ENCODE peak calls at places on chromosomes 12 and 14, in four cellular contexts. F, T, G and B are unnamed samples.

GRCh38 chr12:76927170-76927784 is 48.5 kb upstream of the CSRP2 start:
- DNase-seq in G (no peak), F (peak; percentile 54), T (peak; percentile 53), B (peak; percentile 74)

GRCh38 chr12:49580572-49581535 is 12.9 kb upstream of the MCRS1 start:
- DNase-seq in G (no peak), T (peak; percentile 88), F (peak; percentile 92), B (peak; percentile 85)

GRCh38 chr14:23185046-23185445 is 1.6 kb upstream of the SLC7A8 start:
- DNase-seq in T (no peak), F (no peak), G (no peak), B (no peak)

GRCh38 chr12:119544780-119545625 is 48.6 kb upstream of the TMEM233 start:
- DNase-seq in T (peak; percentile 71), G (no peak), F (peak; percentile 75), B (peak; percentile 78)

GRCh38 chr14:99809864-99810854 is 16.9 kb downstream of the EML1 start:
- DNase-seq in G (no peak), T (no peak), F (no peak), B (no peak)

GRCh38 chr14:75960219-75960618 is 21.6 kb downstream of the TGFB3 start:
- DNase-seq in F (no peak), G (no peak), T (no peak), B (no peak)

GRCh38 chr12:123489580-123489979 is 31.6 kb downstream of the SNRNP35 start:
- DNase-seq in F (no peak), G (no peak), T (no peak), B (no peak)

GRCh38 chr12:44465139-44465538 is 411.0 kb downstream of the NELL2 start:
- DNase-seq in G (no peak), T (no peak), F (peak; percentile 19), B (no peak)

GRCh38 chr12:95705143-95705542 is 85.4 kb downstream of the NTN4 start:
- DNase-seq in T (no peak), F (no peak), G (no peak), B (no peak)

GRCh38 chr12:111084172-111084571 is 163.8 kb upstream of the MYL2 start:
- DNase-seq in T (no peak), G (no peak), F (no peak), B (no peak)

GRCh38 chr14:68482772-68483395 is 310.0 kb downstream of the ZFP36L1 start:
- DNase-seq in G (no peak), T (no peak), F (no peak), B (no peak)

GRCh38 chr12:46963977-46964376 is 115.4 kb upstream of the PCED1B start:
- DNase-seq in F (peak; percentile 78), G (no peak), T (no peak), B (no peak)

GRCh38 chr14:35342160-35343010 is 50.2 kb downstream of the PSMA6 start:
- DNase-seq in G (peak; percentile 61), T (peak; percentile 52), F (peak; percentile 27), B (no peak)

GRCh38 chr14:22646570-22647254 is 2.6 kb upstream of the OR6J1 start:
- DNase-seq in F (no peak), G (no peak), T (no peak), B (no peak)

GRCh38 chr14:103828315-103828967 is 18.9 kb downstream of the PPP1R13B start:
- DNase-seq in G (no peak), T (no peak), F (no peak), B (no peak)

GRCh38 chr14:105357626-105358025 is 40.7 kb upstream of the TEX22 start:
- DNase-seq in G (no peak), F (no peak), T (no peak), B (no peak)

GRCh38 chr14:82546401-82546800 is 1012.7 kb upstream of the SEL1L start:
- DNase-seq in G (no peak), T (no peak), F (no peak), B (no peak)

GRCh38 chr12:45666452-45667215 is 62.9 kb upstream of the ARID2 start:
- DNase-seq in F (no peak), T (no peak), G (no peak), B (no peak)

GRCh38 chr14:39006721-39007410 is 96.2 kb downstream of the SEC23A start:
- DNase-seq in F (no peak), T (no peak), G (no peak), B (no peak)

GRCh38 chr14:38420045-38420444 is 164.2 kb upstream of the CLEC14A start:
- DNase-seq in T (no peak), F (no peak), G (no peak), B (no peak)

GRCh38 chr12:115895247-115895646 is 382.2 kb downstream of the MED13L start:
- DNase-seq in F (no peak), G (no peak), T (no peak), B (no peak)

GRCh38 chr14:94163806-94164205 is 10.3 kb upstream of the PPP4R4 start:
- DNase-seq in T (no peak), F (no peak), G (no peak), B (no peak)

GRCh38 chr14:76551116-76551515 is 175.2 kb downstream of the ESRRB start:
- DNase-seq in T (no peak), G (no peak), F (no peak), B (no peak)

GRCh38 chr12:132597333-132598283 is 12.8 kb downstream of the LRCOL1 start:
- DNase-seq in T (no peak), F (peak; percentile 72), G (no peak), B (no peak)

GRCh38 chr12:113244015-113244983 is 23.0 kb downstream of the TPCN1 start:
- DNase-seq in F (no peak), G (peak; percentile 94), T (peak; percentile 64), B (no peak)

GRCh38 chr12:132391326-132392041 is 62.1 kb upstream of the GALNT9 start:
- DNase-seq in F (no peak), T (no peak), G (peak; percentile 27), B (no peak)

GRCh38 chr12:52498971-52499370 is 5.9 kb upstream of the KRT6A start:
- DNase-seq in T (no peak), G (no peak), F (no peak), B (no peak)

GRCh38 chr14:63737582-63738006 is 9.7 kb upstream of the SGPP1 start:
- DNase-seq in G (no peak), F (no peak), T (no peak), B (no peak)

DNA sequence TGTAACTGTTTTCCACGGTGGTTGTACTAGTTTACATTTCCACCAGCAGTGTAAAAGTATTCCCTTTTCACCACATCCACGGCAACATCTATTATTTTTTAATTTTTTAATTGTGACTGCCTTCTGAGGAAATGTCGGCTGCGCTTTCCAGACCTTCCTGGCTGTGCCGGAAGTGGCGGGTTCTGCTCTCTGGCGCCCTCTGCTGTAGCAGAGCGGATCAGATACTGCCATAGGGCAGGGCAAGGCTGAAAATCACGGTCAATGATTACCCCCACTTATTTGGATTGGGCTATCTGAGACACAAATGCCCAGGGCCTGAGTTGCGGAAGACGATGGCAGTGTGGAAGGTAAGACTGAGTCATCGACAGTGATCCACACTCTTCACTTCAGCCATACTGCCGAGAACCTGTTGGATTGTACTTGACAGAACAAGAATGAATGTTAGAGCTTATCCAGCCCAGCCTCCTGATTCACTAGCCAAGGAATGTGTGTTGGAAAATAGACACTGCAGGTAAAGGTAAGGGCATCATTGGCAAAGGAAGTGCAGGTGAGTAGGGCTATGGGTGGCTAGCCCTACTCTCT is 124.2 kb downstream of the NTF3 start:
- DNase-seq in G (no peak), T (peak; percentile 55), F (no peak), B (peak; percentile 16)
- TF ChIP-seq CTCF in G (no peak), T (no peak), F (peak; percentile 19), B (peak; percentile 59)

DNA sequence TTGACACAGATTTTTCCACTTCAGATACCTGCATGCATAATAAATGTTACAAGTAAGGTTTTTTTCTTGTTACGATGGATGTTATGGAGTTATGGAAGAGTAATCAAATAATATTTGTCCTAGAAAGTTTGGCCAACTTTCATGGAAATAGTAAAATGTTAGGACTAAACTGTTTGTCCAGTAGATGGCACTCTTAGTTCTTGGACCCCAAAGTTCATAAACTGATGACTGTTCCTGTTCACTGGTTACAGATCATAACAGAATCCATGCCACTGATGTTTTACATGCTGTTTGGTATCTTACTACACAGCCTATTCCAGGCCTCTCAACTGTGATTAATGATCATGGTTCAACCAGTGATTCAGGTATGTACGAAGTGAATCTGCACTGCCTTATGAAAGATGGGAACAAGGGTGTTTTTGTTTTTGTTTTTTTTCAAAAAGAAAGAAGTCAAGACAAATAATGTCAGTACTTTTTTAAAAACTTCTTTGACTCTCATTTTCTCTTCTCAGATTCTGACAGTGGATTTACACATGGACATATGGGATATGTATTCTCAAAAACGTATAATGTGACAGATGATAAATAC is 48.8 kb upstream of the SLCO1C1 start:
- DNase-seq in G (no peak), F (peak; percentile 57), T (no peak), B (no peak)
- TF ChIP-seq CTCF in G (no peak), F (peak; percentile 62), T (no peak), B (peak; percentile 55)

DNA sequence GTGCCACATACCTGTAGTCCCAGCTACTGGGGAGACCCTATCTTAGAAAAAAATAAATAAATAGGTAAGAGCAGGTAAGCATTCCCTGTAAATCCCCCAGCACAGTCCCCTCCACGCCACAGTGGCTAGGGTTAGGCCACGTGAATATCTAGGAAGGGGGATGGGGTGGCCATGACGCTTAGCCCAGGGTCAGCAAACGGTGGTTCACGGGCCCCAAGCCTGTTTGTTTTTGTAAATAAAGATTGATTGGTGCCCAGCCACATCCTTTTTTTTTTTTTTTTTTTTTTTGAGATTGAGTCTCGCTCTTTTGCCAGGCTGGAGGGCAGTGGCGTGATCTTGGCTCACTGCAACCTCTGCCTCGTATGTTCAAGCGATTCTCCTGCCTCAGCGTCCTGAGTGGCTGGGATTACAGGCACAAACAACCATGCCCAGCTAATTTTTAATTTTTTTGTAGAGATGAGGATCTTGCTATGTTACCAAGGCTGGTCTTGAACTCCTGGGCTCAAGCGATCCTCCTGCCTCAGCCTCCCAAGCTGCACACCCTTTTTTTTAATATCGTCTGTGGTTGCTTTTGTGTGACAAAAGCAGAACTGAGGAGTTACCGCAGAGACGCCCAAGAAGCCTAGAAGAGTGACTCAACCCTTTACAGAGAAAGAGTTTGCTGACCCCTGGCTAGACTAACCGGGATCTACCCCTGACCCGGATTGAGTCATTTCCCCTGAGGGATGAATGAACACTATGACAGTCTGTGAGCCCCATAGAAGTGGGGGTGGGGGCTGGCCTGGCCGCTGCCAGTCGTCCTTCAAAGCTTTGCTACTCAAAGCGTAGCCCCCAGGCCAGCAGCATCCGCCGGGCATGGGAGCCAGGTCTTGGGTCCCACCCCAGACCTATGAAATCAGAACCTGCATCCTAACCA is 113.7 kb upstream of the NCOR2 start:
- DNase-seq in G (no peak), T (no peak), F (no peak), B (no peak)
- TF ChIP-seq CTCF in G (no peak), T (no peak), F (peak; percentile 25), B (no peak)

GRCh38 chr12:61367281-61367785 is 892.9 kb upstream of the USP15 start:
- DNase-seq in F (no peak), T (no peak), G (no peak), B (no peak)
- TF ChIP-seq CTCF in F (no peak), T (no peak), G (no peak), B (no peak)

GRCh38 chr12:112087055-112087850 is 21.3 kb downstream of the NAA25 start:
- DNase-seq in G (no peak), T (no peak), F (no peak), B (no peak)
- TF ChIP-seq CTCF in G (no peak), T (peak; percentile 32), F (peak; percentile 9), B (peak; percentile 63)

GRCh38 chr12:109223211-109223610 is 85.9 kb downstream of the FOXN4 start:
- DNase-seq in G (no peak), T (no peak), F (no peak), B (no peak)
- TF ChIP-seq CTCF in G (no peak), T (no peak), F (no peak), B (no peak)

GRCh38 chr12:117494833-117495714 is 133.6 kb upstream of the NOS1 start:
- DNase-seq in G (no peak), T (no peak), F (no peak), B (no peak)
- TF ChIP-seq CTCF in G (no peak), T (no peak), F (no peak), B (no peak)

GRCh38 chr14:65658202-65658601 is 245.7 kb downstream of the FUT8 start:
- DNase-seq in F (no peak), G (no peak), T (no peak), B (no peak)
- TF ChIP-seq CTCF in F (no peak), G (no peak), T (no peak), B (no peak)